ENCODE peak calls at places on chromosome 21, in eight cellular contexts. M is OCI-LY7, W is neural progenitor cell, Q is GM23248, F is PC-3, L is hepatocyte, H is GM23338, K is MM.1S. G is an unnamed sample.

GRCh38 chr21:45979141-45979631 is 2.4 kb upstream of the COL6A1 start:
- DNase-seq in M (no peak), Q (peak), W (no peak), K (no peak), L (no peak), H (no peak), F (peak), G (no peak)

GRCh38 chr21:37407719-37408455 is 41.3 kb downstream of the DYRK1A start:
- DNase-seq in H (no peak), W (no peak), F (no peak), K (no peak), M (no peak), L (no peak), Q (peak), G (no peak)

GRCh38 chr21:15775981-15776380 is 46.2 kb downstream of the USP25 start:
- DNase-seq in Q (peak), H (no peak), W (no peak), F (peak), M (no peak), L (no peak), K (no peak), G (no peak)

GRCh38 chr21:27424601-27425000 is 457.7 kb upstream of the ADAMTS5 start:
- DNase-seq in Q (peak), M (no peak), F (no peak), L (no peak), K (no peak), H (no peak), W (no peak), G (no peak)

GRCh38 chr21:31665397-31665796 is 5.9 kb downstream of the SOD1 start:
- DNase-seq in W (no peak), M (no peak), K (no peak), L (no peak), H (no peak), F (no peak), Q (peak), G (no peak)

GRCh38 chr21:20902511-20902910 is 95.7 kb upstream of the NCAM2 start:
- DNase-seq in K (peak), Q (no peak), F (no peak), M (no peak), L (no peak), W (no peak), H (no peak), G (no peak)

GRCh38 chr21:45333583-45334121 is 46.0 kb upstream of the POFUT2 start:
- DNase-seq in M (no peak), W (no peak), L (no peak), F (no peak), K (no peak), Q (no peak), H (no peak), G (no peak)

GRCh38 chr21:14988760-14989159 is 76.0 kb downstream of the NRIP1 start:
- DNase-seq in W (peak), Q (no peak), F (peak), L (no peak), K (no peak), H (peak), M (no peak), G (no peak)

GRCh38 chr21:14768042-14768441 is 221.9 kb upstream of the SAMSN1 start:
- DNase-seq in L (no peak), H (no peak), Q (no peak), W (no peak), K (no peak), M (no peak), F (peak), G (no peak)

GRCh38 chr21:45580576-45581321 is 38.5 kb upstream of the SLC19A1 start:
- DNase-seq in L (no peak), F (no peak), W (no peak), M (no peak), H (no peak), Q (no peak), K (no peak), G (no peak)

GRCh38 chr21:41142051-41142795 is 25.7 kb upstream of the BACE2 start:
- DNase-seq in F (peak), L (no peak), Q (peak), H (peak), W (peak), K (no peak), M (no peak), G (no peak)
- TF ChIP-seq EZH2phosphoT487 in F (no peak), L (no peak), Q (no peak), H (no peak), W (no peak), K (no peak), M (no peak), G (no peak)

GRCh38 chr21:43865471-43866181 is 603 bp downstream of the AGPAT3 start:
- DNase-seq in W (peak), Q (peak), M (no peak), H (peak), F (peak), L (peak), K (peak), G (no peak)
- TF ChIP-seq EZH2phosphoT487 in W (peak), Q (no peak), M (no peak), H (no peak), F (no peak), L (no peak), K (no peak), G (no peak)

GRCh38 chr21:35319684-35320083 is 270.6 kb upstream of the RUNX1 start:
- DNase-seq in F (peak), W (no peak), M (no peak), Q (peak), K (no peak), H (no peak), L (no peak), G (no peak)

GRCh38 chr21:35314896-35315582 is 265.9 kb upstream of the RUNX1 start:
- DNase-seq in F (no peak), H (no peak), W (no peak), K (no peak), M (no peak), L (no peak), Q (no peak), G (no peak)

GRCh38 chr21:35321322-35322200 is 272.5 kb upstream of the RUNX1 start:
- DNase-seq in W (no peak), H (no peak), F (no peak), Q (no peak), L (no peak), K (no peak), M (no peak), G (no peak)

GRCh38 chr21:35316456-35316855 is 267.4 kb upstream of the RUNX1 start:
- DNase-seq in F (no peak), Q (no peak), W (no peak), M (no peak), K (no peak), L (no peak), H (no peak), G (no peak)

GRCh38 chr21:35316933-35317332 is 267.8 kb upstream of the RUNX1 start:
- DNase-seq in M (no peak), L (peak), H (no peak), W (no peak), Q (peak), F (no peak), K (no peak), G (no peak)
- TF ChIP-seq EZH2phosphoT487 in M (no peak), L (no peak), H (no peak), W (no peak), Q (no peak), F (no peak), K (no peak), G (no peak)

GRCh38 chr21:39057121-39057520 is 126.1 kb downstream of the PSMG1 start:
- DNase-seq in H (no peak), F (no peak), M (no peak), W (no peak), K (no peak), Q (no peak), L (no peak), G (no peak)
- TF ChIP-seq EZH2phosphoT487 in H (no peak), F (no peak), M (no peak), W (no peak), K (no peak), Q (no peak), L (no peak), G (no peak)

DNA sequence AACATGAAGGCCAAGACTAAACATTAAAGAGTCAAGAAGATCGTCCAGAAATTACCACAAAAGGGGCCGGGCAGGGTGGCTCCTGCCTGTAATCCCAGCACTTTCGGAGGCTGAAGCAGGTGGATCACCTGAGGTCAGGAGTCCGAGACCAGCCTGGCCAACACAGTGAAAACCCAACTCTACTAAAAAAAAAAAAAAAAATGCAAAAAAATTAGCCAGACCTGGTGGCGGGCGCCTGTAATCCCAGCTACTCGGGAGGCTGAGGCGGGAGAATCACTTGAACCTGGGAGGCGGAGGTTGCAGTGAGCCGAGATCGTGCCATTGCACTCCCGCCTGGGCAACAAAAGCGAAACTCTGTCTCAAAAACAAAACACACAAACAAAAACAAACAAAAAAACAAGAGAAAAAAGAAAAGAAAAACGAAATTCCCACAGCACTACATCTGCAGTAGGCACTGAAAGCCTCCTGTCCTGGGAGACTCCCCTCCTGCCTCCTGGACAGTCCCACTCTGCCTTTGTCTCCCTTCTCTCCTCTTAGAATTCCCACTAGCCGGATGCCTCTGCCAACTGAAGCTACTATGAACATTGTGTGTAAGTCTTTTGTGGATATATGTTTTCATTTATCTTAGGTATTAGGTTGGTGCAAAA is 17.7 kb upstream of the RIPK4 start:
- DNase-seq in F (no peak), L (no peak), K (no peak), W (no peak), Q (no peak), H (no peak), M (no peak), G (no peak)
- TF ChIP-seq EZH2phosphoT487 in F (no peak), L (no peak), K (no peak), W (no peak), Q (no peak), H (no peak), M (no peak), G (no peak)

GRCh38 chr21:41373253-41373652 is 11.4 kb downstream of the MX2 start:
- DNase-seq in Q (no peak), K (no peak), M (no peak), W (no peak), H (no peak), F (no peak), L (no peak), G (no peak)
- TF ChIP-seq EZH2phosphoT487 in Q (no peak), K (no peak), M (no peak), W (no peak), H (no peak), F (no peak), L (no peak), G (no peak)

G was measured in HCT116.